ENCODE peak calls at places on chromosomes 4 and X, in ten cellular contexts. One of them, this sample, is unnamed.

GRCh38 chr4:5710962-5711478 is at the start of gene EVC:
- DNase-seq in Calu3: no peak
- DNase-seq in HFF-Myc: peak
- DNase-seq in HFFc6: peak
- DNase-seq in CD8-positive, alpha-beta T cell: peak
- DNase-seq in A549: peak
- DNase-seq in cardiac fibroblast: peak
- DNase-seq in hepatocyte: peak
- DNase-seq in transverse colon: peak
- DNase-seq in Peyer's patch: peak
- DNase-seq in this sample: peak

GRCh38 chr4:102663073-102663472 is 97.7 kb downstream of the MANBA start:
- DNase-seq in Calu3: no peak
- DNase-seq in A549: no peak
- DNase-seq in cardiac fibroblast: peak
- DNase-seq in transverse colon: no peak
- DNase-seq in HFF-Myc: peak
- DNase-seq in HFFc6: peak
- DNase-seq in CD8-positive, alpha-beta T cell: no peak
- DNase-seq in hepatocyte: no peak
- DNase-seq in Peyer's patch: no peak
- DNase-seq in this sample: peak

GRCh38 chrX:31580726-31581125 is 508.9 kb upstream of the FTHL17 start:
- DNase-seq in Calu3: no peak
- DNase-seq in Peyer's patch: no peak
- DNase-seq in transverse colon: no peak
- DNase-seq in HFFc6: peak
- DNase-seq in CD8-positive, alpha-beta T cell: no peak
- DNase-seq in cardiac fibroblast: peak
- DNase-seq in hepatocyte: no peak
- DNase-seq in A549: no peak
- DNase-seq in HFF-Myc: no peak
- DNase-seq in this sample: peak

GRCh38 chr4:54104907-54105306 is 4.9 kb downstream of the GSX2 start:
- DNase-seq in transverse colon: no peak
- DNase-seq in A549: no peak
- DNase-seq in HFF-Myc: no peak
- DNase-seq in CD8-positive, alpha-beta T cell: no peak
- DNase-seq in HFFc6: no peak
- DNase-seq in cardiac fibroblast: no peak
- DNase-seq in hepatocyte: no peak
- DNase-seq in Calu3: no peak
- DNase-seq in Peyer's patch: no peak
- DNase-seq in this sample: no peak

GRCh38 chrX:13364230-13364629 is 44.4 kb upstream of the ATXN3L start:
- DNase-seq in A549: no peak
- DNase-seq in Peyer's patch: no peak
- DNase-seq in HFF-Myc: no peak
- DNase-seq in transverse colon: no peak
- DNase-seq in CD8-positive, alpha-beta T cell: no peak
- DNase-seq in cardiac fibroblast: no peak
- DNase-seq in hepatocyte: no peak
- DNase-seq in HFFc6: peak
- DNase-seq in Calu3: no peak
- DNase-seq in this sample: peak

GRCh38 chr4:17577660-17578481 is 873 bp downstream of the LAP3 start:
- DNase-seq in HFF-Myc: no peak
- DNase-seq in cardiac fibroblast: peak
- DNase-seq in CD8-positive, alpha-beta T cell: peak
- DNase-seq in hepatocyte: peak
- DNase-seq in Peyer's patch: peak
- DNase-seq in A549: no peak
- DNase-seq in HFFc6: no peak
- DNase-seq in Calu3: peak
- DNase-seq in transverse colon: peak
- DNase-seq in this sample: peak

GRCh38 chrX:132092439-132093065 is 35.3 kb downstream of the FRMD7 start:
- DNase-seq in HFF-Myc: peak
- DNase-seq in Peyer's patch: peak
- DNase-seq in Calu3: peak
- DNase-seq in transverse colon: peak
- DNase-seq in A549: peak
- DNase-seq in CD8-positive, alpha-beta T cell: peak
- DNase-seq in hepatocyte: peak
- DNase-seq in cardiac fibroblast: peak
- DNase-seq in HFFc6: peak
- DNase-seq in this sample: peak

GRCh38 chrX:53421125-53421524 is 1.3 kb downstream of the SMC1A start:
- DNase-seq in Calu3: no peak
- DNase-seq in Peyer's patch: no peak
- DNase-seq in hepatocyte: no peak
- DNase-seq in A549: no peak
- DNase-seq in CD8-positive, alpha-beta T cell: no peak
- DNase-seq in transverse colon: no peak
- DNase-seq in cardiac fibroblast: no peak
- DNase-seq in HFFc6: no peak
- DNase-seq in HFF-Myc: no peak
- DNase-seq in this sample: no peak

GRCh38 chrX:111101580-111101979 is 5.6 kb downstream of the PAK3 start:
- DNase-seq in transverse colon: no peak
- DNase-seq in Peyer's patch: no peak
- DNase-seq in hepatocyte: no peak
- DNase-seq in Calu3: no peak
- DNase-seq in CD8-positive, alpha-beta T cell: no peak
- DNase-seq in cardiac fibroblast: no peak
- DNase-seq in HFF-Myc: no peak
- DNase-seq in A549: no peak
- DNase-seq in HFFc6: no peak
- DNase-seq in this sample: no peak

GRCh38 chr4:105457997-105458396 is 15.9 kb downstream of the PPA2 start:
- DNase-seq in Calu3: no peak
- DNase-seq in HFF-Myc: no peak
- DNase-seq in transverse colon: no peak
- DNase-seq in CD8-positive, alpha-beta T cell: no peak
- DNase-seq in hepatocyte: no peak
- DNase-seq in cardiac fibroblast: no peak
- DNase-seq in A549: no peak
- DNase-seq in HFFc6: no peak
- DNase-seq in Peyer's patch: no peak
- DNase-seq in this sample: peak

GRCh38 chr4:182507808-182508207 is 264.6 kb downstream of the TENM3 start:
- DNase-seq in HFFc6: peak
- DNase-seq in cardiac fibroblast: no peak
- DNase-seq in CD8-positive, alpha-beta T cell: no peak
- DNase-seq in transverse colon: no peak
- DNase-seq in HFF-Myc: no peak
- DNase-seq in Calu3: no peak
- DNase-seq in hepatocyte: no peak
- DNase-seq in A549: no peak
- DNase-seq in Peyer's patch: no peak
- DNase-seq in this sample: no peak

GRCh38 chr4:42248986-42249385 is 96.5 kb upstream of the BEND4 start:
- DNase-seq in hepatocyte: no peak
- DNase-seq in transverse colon: no peak
- DNase-seq in cardiac fibroblast: no peak
- DNase-seq in A549: no peak
- DNase-seq in CD8-positive, alpha-beta T cell: no peak
- DNase-seq in Peyer's patch: no peak
- DNase-seq in HFF-Myc: no peak
- DNase-seq in Calu3: no peak
- DNase-seq in HFFc6: no peak
- DNase-seq in this sample: no peak

GRCh38 chr4:158122501-158122900 is 50.3 kb downstream of the GASK1B start:
- DNase-seq in HFF-Myc: no peak
- DNase-seq in HFFc6: no peak
- DNase-seq in Peyer's patch: no peak
- DNase-seq in A549: no peak
- DNase-seq in CD8-positive, alpha-beta T cell: no peak
- DNase-seq in transverse colon: no peak
- DNase-seq in cardiac fibroblast: peak
- DNase-seq in hepatocyte: no peak
- DNase-seq in Calu3: no peak
- DNase-seq in this sample: peak

GRCh38 chrX:149044471-149044870 is 460.6 kb downstream of the IDS start:
- DNase-seq in Calu3: no peak
- DNase-seq in CD8-positive, alpha-beta T cell: no peak
- DNase-seq in hepatocyte: no peak
- DNase-seq in HFF-Myc: no peak
- DNase-seq in Peyer's patch: no peak
- DNase-seq in A549: no peak
- DNase-seq in HFFc6: no peak
- DNase-seq in transverse colon: no peak
- DNase-seq in cardiac fibroblast: no peak
- DNase-seq in this sample: no peak
- TF ChIP-seq CTCF in Calu3: no peak
- TF ChIP-seq CTCF in CD8-positive, alpha-beta T cell: no peak
- TF ChIP-seq CTCF in hepatocyte: no peak
- TF ChIP-seq CTCF in HFF-Myc: no peak
- TF ChIP-seq CTCF in Peyer's patch: no peak
- TF ChIP-seq CTCF in A549: no peak
- TF ChIP-seq CTCF in HFFc6: no peak
- TF ChIP-seq CTCF in transverse colon: no peak
- TF ChIP-seq CTCF in cardiac fibroblast: no peak
- TF ChIP-seq CTCF in this sample: no peak

DNA sequence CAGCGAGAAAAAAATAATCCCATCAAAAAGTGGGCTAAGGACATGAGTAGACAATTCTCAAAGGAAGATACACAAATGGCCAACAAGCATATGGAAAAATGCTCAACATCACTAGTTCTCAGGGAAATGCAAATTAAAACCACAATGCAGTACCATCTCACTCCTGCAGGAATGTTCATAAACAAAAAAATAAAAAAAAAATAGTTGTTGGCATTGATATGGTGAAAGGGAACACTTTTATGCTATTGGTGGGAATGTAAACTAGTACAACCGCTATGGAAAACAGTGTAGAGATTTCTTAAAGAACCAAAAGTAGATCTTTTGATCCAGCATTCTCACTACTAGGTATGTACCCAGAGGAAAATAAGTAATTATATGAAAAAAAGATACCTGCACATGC is 508.3 kb upstream of the MAGEB2 start:
- DNase-seq in transverse colon: no peak
- DNase-seq in cardiac fibroblast: no peak
- DNase-seq in A549: no peak
- DNase-seq in hepatocyte: no peak
- DNase-seq in Peyer's patch: no peak
- DNase-seq in CD8-positive, alpha-beta T cell: no peak
- DNase-seq in Calu3: no peak
- DNase-seq in HFF-Myc: no peak
- DNase-seq in HFFc6: no peak
- DNase-seq in this sample: no peak
- TF ChIP-seq CTCF in transverse colon: no peak
- TF ChIP-seq CTCF in cardiac fibroblast: no peak
- TF ChIP-seq CTCF in A549: no peak
- TF ChIP-seq CTCF in hepatocyte: no peak
- TF ChIP-seq CTCF in Peyer's patch: no peak
- TF ChIP-seq CTCF in CD8-positive, alpha-beta T cell: no peak
- TF ChIP-seq CTCF in Calu3: no peak
- TF ChIP-seq CTCF in HFF-Myc: no peak
- TF ChIP-seq CTCF in HFFc6: peak
- TF ChIP-seq CTCF in this sample: no peak

GRCh38 chrX:73262991-73263390 is 48.3 kb upstream of the NAP1L2 start:
- DNase-seq in transverse colon: no peak
- DNase-seq in Peyer's patch: no peak
- DNase-seq in hepatocyte: no peak
- DNase-seq in A549: peak
- DNase-seq in HFFc6: no peak
- DNase-seq in Calu3: no peak
- DNase-seq in HFF-Myc: no peak
- DNase-seq in CD8-positive, alpha-beta T cell: no peak
- DNase-seq in cardiac fibroblast: no peak
- DNase-seq in this sample: peak
- TF ChIP-seq CTCF in transverse colon: peak
- TF ChIP-seq CTCF in Peyer's patch: peak
- TF ChIP-seq CTCF in hepatocyte: peak
- TF ChIP-seq CTCF in A549: peak
- TF ChIP-seq CTCF in HFFc6: peak
- TF ChIP-seq CTCF in Calu3: no peak
- TF ChIP-seq CTCF in HFF-Myc: no peak
- TF ChIP-seq CTCF in CD8-positive, alpha-beta T cell: no peak
- TF ChIP-seq CTCF in cardiac fibroblast: no peak
- TF ChIP-seq CTCF in this sample: peak

GRCh38 chrX:3550160-3550765 is 163.2 kb downstream of the PRKX start:
- DNase-seq in CD8-positive, alpha-beta T cell: no peak
- DNase-seq in Calu3: peak
- DNase-seq in transverse colon: peak
- DNase-seq in A549: peak
- DNase-seq in HFFc6: peak
- DNase-seq in Peyer's patch: peak
- DNase-seq in cardiac fibroblast: peak
- DNase-seq in hepatocyte: peak
- DNase-seq in HFF-Myc: no peak
- DNase-seq in this sample: no peak

GRCh38 chrX:3550871-3551270 is 162.6 kb downstream of the PRKX start:
- DNase-seq in hepatocyte: no peak
- DNase-seq in Calu3: no peak
- DNase-seq in transverse colon: no peak
- DNase-seq in Peyer's patch: no peak
- DNase-seq in HFFc6: no peak
- DNase-seq in cardiac fibroblast: no peak
- DNase-seq in CD8-positive, alpha-beta T cell: no peak
- DNase-seq in A549: no peak
- DNase-seq in HFF-Myc: no peak
- DNase-seq in this sample: no peak

GRCh38 chrX:3549442-3549875 is 164.0 kb downstream of the PRKX start:
- DNase-seq in HFFc6: peak
- DNase-seq in Peyer's patch: no peak
- DNase-seq in A549: peak
- DNase-seq in Calu3: peak
- DNase-seq in HFF-Myc: no peak
- DNase-seq in cardiac fibroblast: peak
- DNase-seq in hepatocyte: peak
- DNase-seq in CD8-positive, alpha-beta T cell: no peak
- DNase-seq in transverse colon: no peak
- DNase-seq in this sample: peak

GRCh38 chrX:3545901-3546300 is 167.5 kb downstream of the PRKX start:
- DNase-seq in transverse colon: no peak
- DNase-seq in cardiac fibroblast: no peak
- DNase-seq in HFF-Myc: no peak
- DNase-seq in CD8-positive, alpha-beta T cell: no peak
- DNase-seq in HFFc6: peak
- DNase-seq in A549: no peak
- DNase-seq in hepatocyte: no peak
- DNase-seq in Peyer's patch: no peak
- DNase-seq in Calu3: no peak
- DNase-seq in this sample: peak

GRCh38 chrX:3548743-3549441 is 164.6 kb downstream of the PRKX start:
- DNase-seq in HFFc6: peak
- DNase-seq in transverse colon: no peak
- DNase-seq in HFF-Myc: no peak
- DNase-seq in Peyer's patch: no peak
- DNase-seq in Calu3: no peak
- DNase-seq in A549: peak
- DNase-seq in hepatocyte: peak
- DNase-seq in CD8-positive, alpha-beta T cell: no peak
- DNase-seq in cardiac fibroblast: peak
- DNase-seq in this sample: peak
- TF ChIP-seq CTCF in HFFc6: peak
- TF ChIP-seq CTCF in transverse colon: no peak
- TF ChIP-seq CTCF in HFF-Myc: no peak
- TF ChIP-seq CTCF in Peyer's patch: peak
- TF ChIP-seq CTCF in Calu3: no peak
- TF ChIP-seq CTCF in A549: peak
- TF ChIP-seq CTCF in hepatocyte: peak
- TF ChIP-seq CTCF in CD8-positive, alpha-beta T cell: no peak
- TF ChIP-seq CTCF in cardiac fibroblast: no peak
- TF ChIP-seq CTCF in this sample: peak

This sample was measured in AG10803.